ENCODE peak calls at places on chromosome X, in nine cellular contexts. One of them, this sample, is unnamed.

GRCh38 chrX:55120767-55121358 is 32.0 kb downstream of the PAGE2 start:
- DNase-seq in spleen: no peak
- DNase-seq in HCT116: no peak
- DNase-seq in upper lobe of left lung: no peak
- DNase-seq in stomach: no peak
- DNase-seq in K562: peak; percentile 19
- DNase-seq in transverse colon: no peak
- DNase-seq in endothelial cell of umbilical vein: peak; percentile 6
- DNase-seq in sigmoid colon: no peak
- DNase-seq in this sample: no peak

GRCh38 chrX:1502241-1502640 is 34.7 kb downstream of the P2RY8 start:
- DNase-seq in HCT116: no peak
- DNase-seq in endothelial cell of umbilical vein: no peak
- DNase-seq in spleen: peak; percentile 93
- DNase-seq in stomach: no peak
- DNase-seq in K562: no peak
- DNase-seq in transverse colon: peak; percentile 44
- DNase-seq in upper lobe of left lung: no peak
- DNase-seq in sigmoid colon: no peak
- DNase-seq in this sample: no peak

GRCh38 chrX:85859426-85859825 is 187.9 kb downstream of the CHM start:
- DNase-seq in K562: no peak
- DNase-seq in upper lobe of left lung: no peak
- DNase-seq in transverse colon: no peak
- DNase-seq in endothelial cell of umbilical vein: peak; percentile 21
- DNase-seq in stomach: no peak
- DNase-seq in sigmoid colon: no peak
- DNase-seq in HCT116: no peak
- DNase-seq in spleen: no peak
- DNase-seq in this sample: no peak

GRCh38 chrX:9132036-9132435 is 98.1 kb upstream of the FAM9B start:
- DNase-seq in sigmoid colon: no peak
- DNase-seq in upper lobe of left lung: no peak
- DNase-seq in K562: no peak
- DNase-seq in spleen: no peak
- DNase-seq in HCT116: no peak
- DNase-seq in endothelial cell of umbilical vein: no peak
- DNase-seq in transverse colon: no peak
- DNase-seq in stomach: no peak
- DNase-seq in this sample: no peak

GRCh38 chrX:38754102-38754790 is 47.0 kb upstream of the MID1IP1 start:
- DNase-seq in upper lobe of left lung: no peak
- DNase-seq in sigmoid colon: no peak
- DNase-seq in transverse colon: no peak
- DNase-seq in endothelial cell of umbilical vein: peak; percentile 62
- DNase-seq in HCT116: peak; percentile 32
- DNase-seq in K562: peak; percentile 25
- DNase-seq in stomach: no peak
- DNase-seq in spleen: no peak
- DNase-seq in this sample: no peak

GRCh38 chrX:71618303-71618721 is at the start of gene CXCR3:
- DNase-seq in upper lobe of left lung: peak; percentile 67
- DNase-seq in stomach: no peak
- DNase-seq in endothelial cell of umbilical vein: no peak
- DNase-seq in sigmoid colon: no peak
- DNase-seq in spleen: peak; percentile 83
- DNase-seq in K562: no peak
- DNase-seq in HCT116: no peak
- DNase-seq in transverse colon: peak; percentile 52
- DNase-seq in this sample: no peak

GRCh38 chrX:130694983-130695382 is 208.0 kb downstream of the ENOX2 start:
- DNase-seq in transverse colon: no peak
- DNase-seq in K562: peak; percentile 34
- DNase-seq in HCT116: no peak
- DNase-seq in endothelial cell of umbilical vein: no peak
- DNase-seq in sigmoid colon: no peak
- DNase-seq in stomach: no peak
- DNase-seq in spleen: no peak
- DNase-seq in upper lobe of left lung: no peak
- DNase-seq in this sample: no peak

GRCh38 chrX:9730752-9731151 is 34.9 kb downstream of the GPR143 start:
- DNase-seq in stomach: no peak
- DNase-seq in upper lobe of left lung: no peak
- DNase-seq in HCT116: no peak
- DNase-seq in spleen: no peak
- DNase-seq in endothelial cell of umbilical vein: no peak
- DNase-seq in sigmoid colon: no peak
- DNase-seq in K562: no peak
- DNase-seq in transverse colon: no peak
- DNase-seq in this sample: no peak

GRCh38 chrX:53288173-53288572 is 6.8 kb upstream of the IQSEC2 start:
- DNase-seq in spleen: no peak
- DNase-seq in HCT116: no peak
- DNase-seq in sigmoid colon: no peak
- DNase-seq in stomach: no peak
- DNase-seq in endothelial cell of umbilical vein: no peak
- DNase-seq in K562: peak; percentile 64
- DNase-seq in upper lobe of left lung: no peak
- DNase-seq in transverse colon: no peak
- DNase-seq in this sample: no peak

GRCh38 chrX:9102956-9103355 is 69.0 kb upstream of the FAM9B start:
- DNase-seq in upper lobe of left lung: no peak
- DNase-seq in sigmoid colon: no peak
- DNase-seq in transverse colon: no peak
- DNase-seq in stomach: no peak
- DNase-seq in spleen: no peak
- DNase-seq in endothelial cell of umbilical vein: no peak
- DNase-seq in K562: no peak
- DNase-seq in HCT116: no peak
- DNase-seq in this sample: no peak

GRCh38 chrX:78513996-78514745 is 145.0 kb downstream of the RTL3 start:
- DNase-seq in upper lobe of left lung: no peak
- DNase-seq in HCT116: no peak
- DNase-seq in spleen: no peak
- DNase-seq in transverse colon: no peak
- DNase-seq in K562: no peak
- DNase-seq in endothelial cell of umbilical vein: no peak
- DNase-seq in stomach: no peak
- DNase-seq in sigmoid colon: no peak
- DNase-seq in this sample: no peak

GRCh38 chrX:11770320-11770719 is 12.3 kb downstream of the MSL3 start:
- DNase-seq in transverse colon: peak; percentile 28
- DNase-seq in endothelial cell of umbilical vein: peak; percentile 51
- DNase-seq in HCT116: peak; percentile 22
- DNase-seq in spleen: peak; percentile 81
- DNase-seq in stomach: peak; percentile 49
- DNase-seq in K562: peak; percentile 65
- DNase-seq in sigmoid colon: no peak
- DNase-seq in upper lobe of left lung: no peak
- DNase-seq in this sample: no peak

GRCh38 chrX:80285131-80285773 is 135.0 kb upstream of the TENT5D start:
- DNase-seq in sigmoid colon: no peak
- DNase-seq in spleen: no peak
- DNase-seq in transverse colon: peak; percentile 13
- DNase-seq in upper lobe of left lung: no peak
- DNase-seq in endothelial cell of umbilical vein: no peak
- DNase-seq in stomach: no peak
- DNase-seq in HCT116: no peak
- DNase-seq in K562: peak; percentile 4
- DNase-seq in this sample: no peak

GRCh38 chrX:1463581-1464281 is 11.0 kb upstream of the ASMTL start:
- DNase-seq in transverse colon: no peak
- DNase-seq in spleen: peak; percentile 25
- DNase-seq in upper lobe of left lung: no peak
- DNase-seq in HCT116: no peak
- DNase-seq in sigmoid colon: peak; percentile 25
- DNase-seq in K562: no peak
- DNase-seq in endothelial cell of umbilical vein: no peak
- DNase-seq in stomach: no peak
- DNase-seq in this sample: no peak

GRCh38 chrX:110454336-110454735 is 95.7 kb downstream of the RTL9 start:
- DNase-seq in spleen: no peak
- DNase-seq in sigmoid colon: no peak
- DNase-seq in upper lobe of left lung: no peak
- DNase-seq in HCT116: no peak
- DNase-seq in stomach: no peak
- DNase-seq in K562: no peak
- DNase-seq in transverse colon: no peak
- DNase-seq in endothelial cell of umbilical vein: no peak
- DNase-seq in this sample: no peak

GRCh38 chrX:130171446-130172126 is at the start of gene RAB33A:
- DNase-seq in HCT116: no peak
- DNase-seq in stomach: no peak
- DNase-seq in K562: no peak
- DNase-seq in sigmoid colon: peak; percentile 65
- DNase-seq in upper lobe of left lung: peak; percentile 85
- DNase-seq in transverse colon: peak; percentile 13
- DNase-seq in spleen: peak; percentile 82
- DNase-seq in endothelial cell of umbilical vein: no peak
- DNase-seq in this sample: no peak

GRCh38 chrX:153966283-153966688 is 5.3 kb downstream of the HCFC1 start:
- DNase-seq in K562: no peak
- DNase-seq in HCT116: no peak
- DNase-seq in sigmoid colon: peak; percentile 80
- DNase-seq in endothelial cell of umbilical vein: no peak
- DNase-seq in upper lobe of left lung: no peak
- DNase-seq in transverse colon: no peak
- DNase-seq in stomach: peak; percentile 60
- DNase-seq in spleen: no peak
- DNase-seq in this sample: no peak
- H3K27ac ChIP-seq in K562: peak overlapping the region; percentile 46
- H3K27ac ChIP-seq in HCT116: no peak overlapping the region
- H3K27ac ChIP-seq in sigmoid colon: peak overlapping the region; percentile 97
- H3K27ac ChIP-seq in endothelial cell of umbilical vein: no peak overlapping the region
- H3K27ac ChIP-seq in upper lobe of left lung: peak overlapping the region; percentile 100
- H3K27ac ChIP-seq in transverse colon: peak overlapping the region; percentile 96
- H3K27ac ChIP-seq in stomach: no peak overlapping the region
- H3K27ac ChIP-seq in spleen: peak overlapping the region; percentile 65
- H3K27ac ChIP-seq in this sample: peak overlapping the region; percentile 100

GRCh38 chrX:48789366-48790220 is 3.2 kb downstream of the GATA1 start:
- DNase-seq in transverse colon: no peak
- DNase-seq in K562: peak; percentile 50
- DNase-seq in stomach: no peak
- DNase-seq in upper lobe of left lung: no peak
- DNase-seq in spleen: no peak
- DNase-seq in sigmoid colon: no peak
- DNase-seq in endothelial cell of umbilical vein: no peak
- DNase-seq in HCT116: no peak
- DNase-seq in this sample: no peak
- TF ChIP-seq POLR2A in transverse colon: no peak
- TF ChIP-seq POLR2A in K562: no peak
- TF ChIP-seq POLR2A in stomach: no peak
- TF ChIP-seq POLR2A in upper lobe of left lung: no peak
- TF ChIP-seq POLR2A in spleen: no peak
- TF ChIP-seq POLR2A in sigmoid colon: no peak
- TF ChIP-seq POLR2A in endothelial cell of umbilical vein: no peak
- TF ChIP-seq POLR2A in HCT116: no peak
- TF ChIP-seq POLR2A in this sample: no peak

GRCh38 chrX:47560831-47561652 is at the start of gene ARAF:
- DNase-seq in K562: peak; percentile 98
- DNase-seq in sigmoid colon: peak; percentile 99
- DNase-seq in endothelial cell of umbilical vein: peak; percentile 98
- DNase-seq in transverse colon: peak; percentile 96
- DNase-seq in HCT116: peak; percentile 99
- DNase-seq in upper lobe of left lung: peak; percentile 93
- DNase-seq in stomach: peak; percentile 96
- DNase-seq in spleen: peak; percentile 96
- DNase-seq in this sample: peak; percentile 91
- TF ChIP-seq POLR2AphosphoS5 in K562: peak; percentile 30
- TF ChIP-seq POLR2AphosphoS5 in sigmoid colon: peak; percentile 72
- TF ChIP-seq POLR2AphosphoS5 in endothelial cell of umbilical vein: peak; percentile 72
- TF ChIP-seq POLR2AphosphoS5 in transverse colon: peak; percentile 7
- TF ChIP-seq POLR2AphosphoS5 in HCT116: peak; percentile 53
- TF ChIP-seq POLR2AphosphoS5 in upper lobe of left lung: peak; percentile 78
- TF ChIP-seq POLR2AphosphoS5 in stomach: peak; percentile 31
- TF ChIP-seq POLR2AphosphoS5 in spleen: peak; percentile 87
- TF ChIP-seq POLR2AphosphoS5 in this sample: peak; percentile 84

GRCh38 chrX:17809273-17809672 is 51.8 kb downstream of the RAI2 start:
- DNase-seq in sigmoid colon: no peak
- DNase-seq in spleen: no peak
- DNase-seq in upper lobe of left lung: no peak
- DNase-seq in endothelial cell of umbilical vein: no peak
- DNase-seq in HCT116: no peak
- DNase-seq in transverse colon: no peak
- DNase-seq in K562: no peak
- DNase-seq in stomach: no peak
- DNase-seq in this sample: no peak
- H3K27ac ChIP-seq in sigmoid colon: no peak overlapping the region
- H3K27ac ChIP-seq in spleen: no peak overlapping the region
- H3K27ac ChIP-seq in upper lobe of left lung: no peak overlapping the region
- H3K27ac ChIP-seq in endothelial cell of umbilical vein: no peak overlapping the region
- H3K27ac ChIP-seq in HCT116: no peak overlapping the region
- H3K27ac ChIP-seq in transverse colon: no peak overlapping the region
- H3K27ac ChIP-seq in K562: no peak overlapping the region
- H3K27ac ChIP-seq in stomach: no peak overlapping the region
- H3K27ac ChIP-seq in this sample: no peak overlapping the region

GRCh38 chrX:150370589-150371312 is 7.6 kb downstream of the MAMLD1 start:
- DNase-seq in K562: no peak
- DNase-seq in HCT116: no peak
- DNase-seq in endothelial cell of umbilical vein: no peak
- DNase-seq in stomach: no peak
- DNase-seq in sigmoid colon: no peak
- DNase-seq in upper lobe of left lung: no peak
- DNase-seq in transverse colon: no peak
- DNase-seq in spleen: no peak
- DNase-seq in this sample: no peak

GRCh38 chrX:150375243-150375642 is 12.1 kb downstream of the MAMLD1 start:
- DNase-seq in sigmoid colon: no peak
- DNase-seq in transverse colon: no peak
- DNase-seq in HCT116: no peak
- DNase-seq in upper lobe of left lung: no peak
- DNase-seq in endothelial cell of umbilical vein: no peak
- DNase-seq in spleen: no peak
- DNase-seq in K562: no peak
- DNase-seq in stomach: no peak
- DNase-seq in this sample: no peak

GRCh38 chrX:150372280-150372679 is 9.2 kb downstream of the MAMLD1 start:
- DNase-seq in sigmoid colon: no peak
- DNase-seq in upper lobe of left lung: no peak
- DNase-seq in spleen: no peak
- DNase-seq in transverse colon: no peak
- DNase-seq in HCT116: no peak
- DNase-seq in endothelial cell of umbilical vein: no peak
- DNase-seq in K562: no peak
- DNase-seq in stomach: no peak
- DNase-seq in this sample: no peak

GRCh38 chrX:150371877-150372276 is 8.8 kb downstream of the MAMLD1 start:
- DNase-seq in spleen: no peak
- DNase-seq in transverse colon: no peak
- DNase-seq in HCT116: no peak
- DNase-seq in endothelial cell of umbilical vein: no peak
- DNase-seq in K562: no peak
- DNase-seq in stomach: no peak
- DNase-seq in sigmoid colon: no peak
- DNase-seq in upper lobe of left lung: no peak
- DNase-seq in this sample: no peak

GRCh38 chrX:150372756-150373155 is 9.6 kb downstream of the MAMLD1 start:
- DNase-seq in HCT116: no peak
- DNase-seq in endothelial cell of umbilical vein: no peak
- DNase-seq in upper lobe of left lung: no peak
- DNase-seq in spleen: no peak
- DNase-seq in K562: no peak
- DNase-seq in stomach: no peak
- DNase-seq in sigmoid colon: no peak
- DNase-seq in transverse colon: no peak
- DNase-seq in this sample: no peak
- TF ChIP-seq POLR2A in HCT116: no peak
- TF ChIP-seq POLR2A in endothelial cell of umbilical vein: no peak
- TF ChIP-seq POLR2A in upper lobe of left lung: no peak
- TF ChIP-seq POLR2A in spleen: no peak
- TF ChIP-seq POLR2A in K562: no peak
- TF ChIP-seq POLR2A in stomach: no peak
- TF ChIP-seq POLR2A in sigmoid colon: no peak
- TF ChIP-seq POLR2A in transverse colon: no peak
- TF ChIP-seq POLR2A in this sample: no peak

GRCh38 chrX:44873415-44874270 is 655 bp downstream of the KDM6A start:
- DNase-seq in stomach: peak; percentile 58
- DNase-seq in transverse colon: peak; percentile 57
- DNase-seq in endothelial cell of umbilical vein: peak; percentile 30
- DNase-seq in HCT116: no peak
- DNase-seq in sigmoid colon: peak; percentile 81
- DNase-seq in spleen: peak; percentile 92
- DNase-seq in upper lobe of left lung: peak; percentile 90
- DNase-seq in K562: peak; percentile 30
- DNase-seq in this sample: peak; percentile 50
- TF ChIP-seq POLR2AphosphoS5 in stomach: no peak
- TF ChIP-seq POLR2AphosphoS5 in transverse colon: no peak
- TF ChIP-seq POLR2AphosphoS5 in endothelial cell of umbilical vein: peak; percentile 34
- TF ChIP-seq POLR2AphosphoS5 in HCT116: no peak
- TF ChIP-seq POLR2AphosphoS5 in sigmoid colon: no peak
- TF ChIP-seq POLR2AphosphoS5 in spleen: no peak
- TF ChIP-seq POLR2AphosphoS5 in upper lobe of left lung: no peak
- TF ChIP-seq POLR2AphosphoS5 in K562: no peak
- TF ChIP-seq POLR2AphosphoS5 in this sample: no peak